ENCODE peak calls at places on chromosomes 13 and 19, in five cellular contexts. One of them, this sample, is unnamed.

GRCh38 chr19:38228005-38228377 is 4.0 kb upstream of the DPF1 start:
- DNase-seq in KBM-7: no peak
- DNase-seq in heart left ventricle: no peak
- DNase-seq in left cardiac atrium: no peak
- DNase-seq in HEK293T: no peak
- DNase-seq in this sample: peak

GRCh38 chr19:31349160-31349881 is at the start of gene TSHZ3:
- DNase-seq in KBM-7: peak
- DNase-seq in heart left ventricle: peak
- DNase-seq in left cardiac atrium: peak
- DNase-seq in HEK293T: peak
- DNase-seq in this sample: no peak

GRCh38 chr19:12293771-12294307 is 844 bp downstream of the ZNF44 start:
- DNase-seq in KBM-7: peak
- DNase-seq in heart left ventricle: peak
- DNase-seq in left cardiac atrium: peak
- DNase-seq in HEK293T: peak
- DNase-seq in this sample: peak

GRCh38 chr13:94656766-94657165 is 55.1 kb downstream of the GPR180 start:
- DNase-seq in KBM-7: no peak
- DNase-seq in heart left ventricle: no peak
- DNase-seq in left cardiac atrium: no peak
- DNase-seq in HEK293T: no peak
- DNase-seq in this sample: no peak

GRCh38 chr13:77729502-77730221 is 32.2 kb downstream of the SLAIN1 start:
- DNase-seq in KBM-7: no peak
- DNase-seq in heart left ventricle: no peak
- DNase-seq in left cardiac atrium: no peak
- DNase-seq in HEK293T: no peak
- DNase-seq in this sample: no peak

GRCh38 chr13:33081666-33082065 is 65.4 kb downstream of the KL start:
- DNase-seq in KBM-7: no peak
- DNase-seq in heart left ventricle: no peak
- DNase-seq in left cardiac atrium: no peak
- DNase-seq in HEK293T: no peak
- DNase-seq in this sample: no peak

GRCh38 chr13:113989585-113990300 is 15.9 kb upstream of the C13orf46 start:
- DNase-seq in KBM-7: peak
- DNase-seq in heart left ventricle: no peak
- DNase-seq in left cardiac atrium: peak
- DNase-seq in HEK293T: no peak
- DNase-seq in this sample: no peak

GRCh38 chr13:33908111-33908510 is 90.2 kb downstream of the RFC3 start:
- DNase-seq in KBM-7: no peak
- DNase-seq in heart left ventricle: no peak
- DNase-seq in left cardiac atrium: no peak
- DNase-seq in HEK293T: no peak
- DNase-seq in this sample: no peak

GRCh38 chr19:48290341-48290922 is 20.6 kb downstream of the ZNF114 start:
- DNase-seq in KBM-7: no peak
- DNase-seq in heart left ventricle: no peak
- DNase-seq in left cardiac atrium: peak
- DNase-seq in HEK293T: peak
- DNase-seq in this sample: peak

GRCh38 chr13:99434258-99434788 is 66.9 kb upstream of the TM9SF2 start:
- DNase-seq in KBM-7: no peak
- DNase-seq in heart left ventricle: no peak
- DNase-seq in left cardiac atrium: no peak
- DNase-seq in HEK293T: no peak
- DNase-seq in this sample: no peak

GRCh38 chr19:2300533-2300932 is 7.4 kb downstream of the LINGO3 start:
- DNase-seq in KBM-7: no peak
- DNase-seq in heart left ventricle: no peak
- DNase-seq in left cardiac atrium: no peak
- DNase-seq in HEK293T: no peak
- DNase-seq in this sample: no peak

GRCh38 chr13:111397202-111397880 is 76.9 kb downstream of the TEX29 start:
- DNase-seq in KBM-7: no peak
- DNase-seq in heart left ventricle: no peak
- DNase-seq in left cardiac atrium: no peak
- DNase-seq in HEK293T: no peak
- DNase-seq in this sample: no peak

GRCh38 chr13:107625648-107626047 is 589.7 kb downstream of the LIG4 start:
- DNase-seq in KBM-7: no peak
- DNase-seq in heart left ventricle: no peak
- DNase-seq in left cardiac atrium: no peak
- DNase-seq in HEK293T: no peak
- DNase-seq in this sample: no peak

GRCh38 chr19:789473-790052 is 7.7 kb upstream of the PTBP1 start:
- DNase-seq in KBM-7: no peak
- DNase-seq in heart left ventricle: peak
- DNase-seq in left cardiac atrium: peak
- DNase-seq in HEK293T: no peak
- DNase-seq in this sample: no peak

GRCh38 chr13:30968734-30969335 is 36.4 kb downstream of the TEX26 start:
- DNase-seq in KBM-7: no peak
- DNase-seq in heart left ventricle: no peak
- DNase-seq in left cardiac atrium: no peak
- DNase-seq in HEK293T: no peak
- DNase-seq in this sample: no peak

GRCh38 chr13:64753606-64754005 is 2476.5 kb downstream of the PCDH9 start:
- DNase-seq in KBM-7: no peak
- DNase-seq in heart left ventricle: no peak
- DNase-seq in left cardiac atrium: no peak
- DNase-seq in HEK293T: no peak
- DNase-seq in this sample: no peak

GRCh38 chr19:8155318-8155717 is 5.9 kb upstream of the FBN3 start:
- DNase-seq in KBM-7: no peak
- DNase-seq in heart left ventricle: no peak
- DNase-seq in left cardiac atrium: no peak
- DNase-seq in HEK293T: no peak
- DNase-seq in this sample: no peak

GRCh38 chr19:47240561-47240960 is 9.6 kb upstream of the BBC3 start:
- DNase-seq in KBM-7: no peak
- DNase-seq in heart left ventricle: no peak
- DNase-seq in left cardiac atrium: no peak
- DNase-seq in HEK293T: no peak
- DNase-seq in this sample: no peak

GRCh38 chr19:51195616-51196015 is 29.3 kb upstream of the CD33 start:
- DNase-seq in KBM-7: no peak
- DNase-seq in heart left ventricle: no peak
- DNase-seq in left cardiac atrium: no peak
- DNase-seq in HEK293T: no peak
- DNase-seq in this sample: no peak

GRCh38 chr19:1252221-1252817 is 3.9 kb downstream of the MIDN start:
- DNase-seq in KBM-7: peak
- DNase-seq in heart left ventricle: peak
- DNase-seq in left cardiac atrium: peak
- DNase-seq in HEK293T: no peak
- DNase-seq in this sample: peak

GRCh38 chr13:113537909-113538688 is 46.5 kb upstream of the TFDP1 start:
- DNase-seq in KBM-7: no peak
- DNase-seq in heart left ventricle: no peak
- DNase-seq in left cardiac atrium: no peak
- DNase-seq in HEK293T: no peak
- DNase-seq in this sample: no peak

GRCh38 chr19:16623576-16623975 is 4.4 kb downstream of the MED26 start:
- DNase-seq in KBM-7: no peak
- DNase-seq in heart left ventricle: no peak
- DNase-seq in left cardiac atrium: no peak
- DNase-seq in HEK293T: no peak
- DNase-seq in this sample: no peak

GRCh38 chr19:31408460-31409124 is 59.4 kb upstream of the TSHZ3 start:
- DNase-seq in KBM-7: no peak
- DNase-seq in heart left ventricle: peak
- DNase-seq in left cardiac atrium: peak
- DNase-seq in HEK293T: no peak
- DNase-seq in this sample: no peak

GRCh38 chr19:29878973-29879654 is 62.9 kb upstream of the URI1 start:
- DNase-seq in KBM-7: peak
- DNase-seq in heart left ventricle: no peak
- DNase-seq in left cardiac atrium: no peak
- DNase-seq in HEK293T: peak
- DNase-seq in this sample: no peak

GRCh38 chr13:113995051-113995601 is 21.2 kb upstream of the C13orf46 start:
- DNase-seq in KBM-7: no peak
- DNase-seq in heart left ventricle: no peak
- DNase-seq in left cardiac atrium: peak
- DNase-seq in HEK293T: no peak
- DNase-seq in this sample: no peak

GRCh38 chr13:99086149-99086868 is 108.4 kb upstream of the DOCK9 start:
- DNase-seq in KBM-7: peak
- DNase-seq in heart left ventricle: peak
- DNase-seq in left cardiac atrium: peak
- DNase-seq in HEK293T: peak
- DNase-seq in this sample: peak

GRCh38 chr19:11168568-11168967 is 13.0 kb upstream of the SPC24 start:
- DNase-seq in KBM-7: no peak
- DNase-seq in heart left ventricle: no peak
- DNase-seq in left cardiac atrium: no peak
- DNase-seq in HEK293T: no peak
- DNase-seq in this sample: peak

GRCh38 chr13:106295971-106296370 is 239.5 kb downstream of the EFNB2 start:
- DNase-seq in KBM-7: peak
- DNase-seq in heart left ventricle: no peak
- DNase-seq in left cardiac atrium: no peak
- DNase-seq in HEK293T: no peak
- DNase-seq in this sample: no peak

GRCh38 chr13:33518442-33518841 is 232.9 kb upstream of the STARD13 start:
- DNase-seq in KBM-7: no peak
- DNase-seq in heart left ventricle: no peak
- DNase-seq in left cardiac atrium: no peak
- DNase-seq in HEK293T: no peak
- DNase-seq in this sample: no peak

GRCh38 chr19:7383284-7383683 is 34.5 kb downstream of the ARHGEF18 start:
- DNase-seq in KBM-7: no peak
- DNase-seq in heart left ventricle: no peak
- DNase-seq in left cardiac atrium: no peak
- DNase-seq in HEK293T: no peak
- DNase-seq in this sample: no peak

GRCh38 chr13:100941377-100941776 is 266.8 kb upstream of the TMTC4 start:
- DNase-seq in KBM-7: no peak
- DNase-seq in heart left ventricle: no peak
- DNase-seq in left cardiac atrium: no peak
- DNase-seq in HEK293T: no peak
- DNase-seq in this sample: no peak

GRCh38 chr19:35556025-35556590 is 7.3 kb downstream of the ATP4A start:
- DNase-seq in KBM-7: no peak
- DNase-seq in heart left ventricle: no peak
- DNase-seq in left cardiac atrium: no peak
- DNase-seq in HEK293T: no peak
- DNase-seq in this sample: peak

GRCh38 chr13:84445776-84446175 is 563.5 kb upstream of the SLITRK1 start:
- DNase-seq in KBM-7: no peak
- DNase-seq in heart left ventricle: no peak
- DNase-seq in left cardiac atrium: no peak
- DNase-seq in HEK293T: no peak
- DNase-seq in this sample: no peak

GRCh38 chr19:46674416-46675178 is 13.6 kb upstream of the DACT3 start:
- DNase-seq in KBM-7: no peak
- DNase-seq in heart left ventricle: no peak
- DNase-seq in left cardiac atrium: no peak
- DNase-seq in HEK293T: peak
- DNase-seq in this sample: no peak

GRCh38 chr13:99123101-99124045 is 77.3 kb upstream of the UBAC2 start:
- DNase-seq in KBM-7: no peak
- DNase-seq in heart left ventricle: no peak
- DNase-seq in left cardiac atrium: no peak
- DNase-seq in HEK293T: no peak
- DNase-seq in this sample: no peak

GRCh38 chr13:81021284-81021683 is 680.4 kb upstream of the SPRY2 start:
- DNase-seq in KBM-7: no peak
- DNase-seq in heart left ventricle: no peak
- DNase-seq in left cardiac atrium: no peak
- DNase-seq in HEK293T: no peak
- DNase-seq in this sample: no peak

This sample was measured in 8988T.